ENCODE peak calls at places on chromosomes 13 and 19, in six cellular contexts. D is nephron progenitor cell, B is foreskin fibroblast, V is choroid plexus epithelial cell, G is heart right ventricle, M is fibroblast of the aortic adventitia. Z is an unnamed sample.

GRCh38 chr19:32146664-32147063 is 198.7 kb upstream of the ZNF507 start:
- DNase-seq in G (no peak), M (no peak), D (no peak), B (no peak), V (no peak), Z (no peak)

GRCh38 chr19:51691122-51692064 is 1.7 kb upstream of the SPACA6 start:
- DNase-seq in V (peak; percentile 67), B (peak; percentile 56), G (no peak), D (peak; percentile 18), M (peak; percentile 70), Z (no peak)

GRCh38 chr13:39035204-39035603 is 2.7 kb downstream of the PROSER1 start:
- DNase-seq in M (no peak), V (peak; percentile 24), D (no peak), B (no peak), G (no peak), Z (no peak)

GRCh38 chr13:73938375-73939070 is 195.7 kb downstream of the KLF12 start:
- DNase-seq in V (peak; percentile 95), M (peak; percentile 82), D (no peak), G (no peak), B (peak; percentile 84), Z (peak; percentile 49)

GRCh38 chr13:59261928-59262488 is 901.7 kb downstream of the DIAPH3 start:
- DNase-seq in V (peak; percentile 58), M (peak; percentile 4), B (no peak), G (no peak), D (no peak), Z (no peak)

GRCh38 chr13:80338781-80339577 is 1.9 kb downstream of the SPRY2 start:
- DNase-seq in M (peak; percentile 93), V (peak; percentile 87), G (peak; percentile 78), B (peak; percentile 86), D (peak; percentile 79), Z (peak; percentile 80)

GRCh38 chr13:48403929-48404328 is 9.0 kb downstream of the LPAR6 start:
- DNase-seq in M (no peak), G (no peak), D (no peak), B (no peak), V (no peak), Z (no peak)

GRCh38 chr13:85610024-85610423 is 189.2 kb downstream of the SLITRK6 start:
- DNase-seq in G (no peak), B (no peak), M (no peak), D (no peak), V (no peak), Z (no peak)

GRCh38 chr13:22200469-22200868 is 529.6 kb downstream of the FGF9 start:
- DNase-seq in G (no peak), V (no peak), M (no peak), D (no peak), B (no peak), Z (no peak)

GRCh38 chr13:107866666-107867623 is 348.4 kb downstream of the LIG4 start:
- DNase-seq in V (peak; percentile 59), B (peak; percentile 45), M (peak; percentile 24), G (no peak), D (peak; percentile 64), Z (no peak)

GRCh38 chr13:37960427-37960826 is 90.9 kb upstream of the TRPC4 start:
- DNase-seq in V (peak; percentile 35), B (peak; percentile 6), D (no peak), M (no peak), G (no peak), Z (no peak)

GRCh38 chr19:6047741-6048231 is 62.5 kb downstream of the RFX2 start:
- DNase-seq in G (no peak), V (peak; percentile 63), B (peak; percentile 72), D (peak; percentile 49), M (peak; percentile 69), Z (no peak)

GRCh38 chr19:16447015-16447384 is 24.8 kb downstream of the EPS15L1 start:
- DNase-seq in M (peak; percentile 94), G (peak; percentile 82), D (no peak), B (peak; percentile 96), V (peak; percentile 97), Z (peak; percentile 52)

GRCh38 chr19:28556371-28556770 is 656.6 kb downstream of the UQCRFS1 start:
- DNase-seq in D (no peak), M (no peak), G (no peak), V (no peak), B (no peak), Z (no peak)

GRCh38 chr13:29436721-29437250 is 158.7 kb downstream of the SLC7A1 start:
- DNase-seq in G (no peak), M (no peak), V (no peak), D (no peak), B (no peak), Z (no peak)

GRCh38 chr19:13020002-13020414 is 24.7 kb downstream of the NFIX start:
- DNase-seq in B (no peak), V (no peak), M (no peak), D (no peak), G (no peak), Z (no peak)

GRCh38 chr19:12656899-12657571 is 9.5 kb downstream of the MAN2B1 start:
- DNase-seq in M (no peak), G (no peak), D (no peak), B (no peak), V (no peak), Z (no peak)

DNA sequence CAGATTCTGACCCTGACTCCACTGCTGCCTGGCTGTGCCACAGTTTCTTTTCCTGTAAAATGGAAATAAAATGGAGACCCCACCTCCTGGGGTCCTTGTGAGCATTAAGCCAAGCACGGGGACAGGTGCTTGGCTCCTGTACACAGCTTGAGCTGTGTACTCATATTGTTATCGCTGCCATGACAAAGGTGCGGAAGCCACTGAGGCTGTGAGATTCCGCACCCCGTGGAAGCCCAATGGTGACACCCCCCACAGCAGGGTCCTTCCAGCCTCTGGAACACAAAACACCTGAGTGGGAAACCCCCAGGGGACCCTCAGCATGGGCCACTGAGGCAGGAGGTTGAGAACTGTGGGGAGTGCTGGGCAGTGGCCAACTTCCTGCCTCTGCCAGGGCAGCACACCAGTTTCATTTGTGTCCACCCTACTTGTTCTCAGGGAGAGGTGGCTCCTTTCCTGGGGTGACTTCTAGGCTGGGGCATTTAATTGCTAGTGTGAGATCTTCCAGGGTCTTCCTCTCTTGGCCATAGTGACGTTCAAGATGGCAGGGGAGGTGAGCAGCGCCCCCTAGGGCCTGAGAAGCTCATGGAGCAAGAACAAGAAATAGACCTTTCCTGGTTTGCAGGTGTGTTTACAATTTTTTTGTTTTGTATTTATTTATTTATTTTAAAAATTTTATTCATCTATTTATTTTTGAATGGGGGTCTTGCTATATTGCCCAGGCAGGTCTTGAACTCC is 5.4 kb upstream of the JSRP1 start:
- DNase-seq in M (peak; percentile 34), B (no peak), G (no peak), D (no peak), V (peak; percentile 46), Z (no peak)
- TF ChIP-seq CTCF in M (peak; percentile 61), B (peak; percentile 65), G (peak; percentile 48), D (peak; percentile 41), V (peak; percentile 76), Z (peak; percentile 45)

GRCh38 chr19:35592226-35592625 is 6.3 kb downstream of the PMIS2 start:
- DNase-seq in V (peak; percentile 72), D (peak; percentile 18), M (peak; percentile 65), B (peak; percentile 58), G (no peak), Z (no peak)
- TF ChIP-seq CTCF in V (peak; percentile 79), D (peak; percentile 39), M (peak; percentile 59), B (peak; percentile 42), G (peak; percentile 30), Z (peak; percentile 46)

GRCh38 chr19:54183431-54183830 is 5.9 kb downstream of the MBOAT7 start:
- DNase-seq in D (no peak), B (no peak), M (no peak), G (no peak), V (no peak), Z (no peak)

GRCh38 chr19:54178581-54179261 is 5.8 kb upstream of the TMC4 start:
- DNase-seq in B (no peak), M (no peak), G (no peak), D (peak; percentile 62), V (no peak), Z (no peak)

GRCh38 chr19:54179262-54179587 is 6.3 kb upstream of the TMC4 start:
- DNase-seq in D (no peak), B (no peak), M (no peak), G (no peak), V (no peak), Z (no peak)

GRCh38 chr19:54180691-54181091 is 7.7 kb upstream of the TMC4 start:
- DNase-seq in M (no peak), V (no peak), B (no peak), D (no peak), G (no peak), Z (no peak)

DNA sequence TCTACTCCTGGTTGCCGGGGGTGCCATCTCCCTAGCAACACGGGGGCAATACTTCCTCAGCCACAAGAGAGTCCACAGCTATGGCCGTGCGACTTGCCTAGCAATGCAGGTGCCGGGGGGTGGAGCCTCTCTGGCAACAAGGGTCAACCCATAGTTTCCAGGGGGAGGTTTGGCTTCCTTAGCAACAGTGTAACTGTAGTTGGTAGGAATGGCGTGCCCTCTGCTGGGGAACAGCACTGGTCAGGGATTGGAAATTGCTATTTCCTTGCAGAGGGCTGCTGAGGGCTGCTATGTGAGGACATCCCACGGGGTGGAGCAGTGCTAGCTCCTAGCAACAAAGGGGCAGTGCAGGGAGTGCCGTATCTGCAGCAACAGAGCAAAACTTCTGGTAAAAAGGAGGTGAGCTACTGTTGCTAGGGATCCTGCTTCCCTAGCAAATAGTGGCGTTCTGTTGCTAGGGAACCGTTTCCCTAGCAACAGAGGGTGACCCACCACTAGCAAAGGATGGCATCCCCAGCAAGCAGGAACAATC is 7.0 kb upstream of the TMC4 start:
- DNase-seq in G (no peak), B (peak; percentile 80), V (peak; percentile 88), M (peak; percentile 35), D (peak; percentile 79), Z (no peak)
- TF ChIP-seq CTCF in G (no peak), B (peak; percentile 37), V (peak; percentile 73), M (peak; percentile 21), D (peak; percentile 63), Z (peak; percentile 5)

GRCh38 chr19:19653597-19654147 is 9.8 kb downstream of the ATP13A1 start:
- DNase-seq in V (no peak), B (no peak), M (no peak), G (no peak), D (no peak), Z (no peak)
- TF ChIP-seq CTCF in V (no peak), B (no peak), M (no peak), G (no peak), D (no peak), Z (no peak)

GRCh38 chr19:49800771-49801170 is 12.3 kb downstream of the FUZ start:
- DNase-seq in D (no peak), V (no peak), M (no peak), G (no peak), B (no peak), Z (no peak)

GRCh38 chr19:49803529-49803856 is 9.6 kb downstream of the FUZ start:
- DNase-seq in M (no peak), B (no peak), V (no peak), G (no peak), D (no peak), Z (no peak)

GRCh38 chr19:49801401-49801888 is 11.6 kb downstream of the FUZ start:
- DNase-seq in M (no peak), V (no peak), B (no peak), G (no peak), D (no peak), Z (no peak)

GRCh38 chr19:49802836-49803528 is 10.1 kb downstream of the FUZ start:
- DNase-seq in V (no peak), D (no peak), G (no peak), B (no peak), M (no peak), Z (no peak)

GRCh38 chr19:49801966-49802661 is 11.0 kb downstream of the FUZ start:
- DNase-seq in B (peak; percentile 93), G (peak; percentile 93), V (peak; percentile 93), D (peak; percentile 80), M (peak; percentile 88), Z (peak; percentile 54)
- TF ChIP-seq CTCF in B (peak; percentile 23), G (peak; percentile 24), V (peak; percentile 73), D (no peak), M (peak; percentile 57), Z (peak; percentile 42)

GRCh38 chr19:49064768-49065611 is at the start of gene NTF4:
- DNase-seq in V (no peak), M (no peak), D (peak; percentile 87), G (no peak), B (peak; percentile 33), Z (no peak)
- TF ChIP-seq CTCF in V (no peak), M (no peak), D (no peak), G (no peak), B (no peak), Z (no peak)

Z was measured in AG09319.